ENCODE peak calls at places on chromosomes 13 and 19, in eight cellular contexts. J is astrocyte of the cerebellum; Z is stimulated activated CD8-positive, alpha-beta memory T cell treated with anti-CD3 and anti-CD28 coated beads, Interleukin-2, amount 100 ng/mL, for 48 hours; D is AG08396; Q is stimulated activated naive CD8-positive, alpha-beta T cell treated with anti-CD3 and anti-CD28 coated beads, Interleukin-15, Interleukin-2, amounts not matched to agents 100 U/mL and 50 U/mL, for 24 hours; S is skeletal muscle cell; C is keratinocyte; W is neuronal stem cell. G is an unnamed sample.

GRCh38 chr13:23087884-23088283 is 92.9 kb upstream of the SGCG start:
- DNase-seq in Z (peak), J (no peak), Q (peak), S (no peak), C (no peak), D (peak), W (no peak), G (peak)

GRCh38 chr19:19192910-19193423 is 909 bp downstream of the RFXANK start:
- DNase-seq in J (no peak), Z (no peak), D (no peak), Q (no peak), W (no peak), S (no peak), C (no peak), G (no peak)

GRCh38 chr13:102569488-102569887 is 27.3 kb upstream of the TPP2 start:
- DNase-seq in Q (no peak), J (no peak), C (no peak), Z (no peak), D (peak), S (peak), W (no peak), G (peak)

GRCh38 chr19:32647361-32647760 is 27.6 kb downstream of the ANKRD27 start:
- DNase-seq in W (no peak), Q (no peak), S (no peak), J (no peak), D (no peak), C (no peak), Z (no peak), G (no peak)

GRCh38 chr19:36267061-36267845 is 52.3 kb downstream of the ZNF146 start:
- DNase-seq in Q (no peak), S (no peak), Z (no peak), J (no peak), D (no peak), W (no peak), C (no peak), G (no peak)

GRCh38 chr19:35381318-35381717 is 10.4 kb downstream of the GPR42 start:
- DNase-seq in D (no peak), J (no peak), W (no peak), C (no peak), S (no peak), Z (no peak), Q (no peak), G (no peak)

GRCh38 chr19:6509118-6509971 is 7.2 kb upstream of the TUBB4A start:
- DNase-seq in W (no peak), Q (no peak), Z (no peak), C (no peak), S (no peak), D (no peak), J (no peak), G (no peak)

GRCh38 chr13:35984776-35985453 is 146.3 kb downstream of the DCLK1 start:
- DNase-seq in Q (no peak), W (peak), D (no peak), S (no peak), C (no peak), J (no peak), Z (no peak), G (no peak)

GRCh38 chr19:41430907-41431306 is 3.7 kb upstream of the B3GNT8 start:
- DNase-seq in J (no peak), C (no peak), S (no peak), W (no peak), Q (no peak), D (no peak), Z (no peak), G (no peak)

GRCh38 chr19:5951338-5951861 is 26.5 kb downstream of the RANBP3 start:
- DNase-seq in C (no peak), J (no peak), S (no peak), Z (no peak), W (no peak), D (no peak), Q (no peak), G (no peak)

GRCh38 chr19:2034729-2035589 is 16.1 kb downstream of the MKNK2 start:
- DNase-seq in Z (peak), D (peak), W (no peak), J (no peak), C (no peak), Q (peak), S (no peak), G (peak)

GRCh38 chr19:49920624-49921363 is 8.2 kb upstream of the ATF5 start:
- DNase-seq in S (no peak), J (no peak), Z (no peak), D (no peak), Q (no peak), W (no peak), C (no peak), G (no peak)

GRCh38 chr19:5230730-5231555 is 109.7 kb downstream of the PTPRS start:
- DNase-seq in W (no peak), S (no peak), J (no peak), Q (no peak), Z (no peak), C (no peak), D (no peak), G (no peak)

GRCh38 chr19:40896418-40896796 is 14.4 kb upstream of the CYP2A7 start:
- DNase-seq in W (no peak), C (no peak), S (no peak), J (no peak), Q (no peak), D (no peak), Z (no peak), G (no peak)

GRCh38 chr19:3516675-3517207 is 10.6 kb downstream of the FZR1 start:
- DNase-seq in W (no peak), J (no peak), Q (no peak), S (no peak), C (no peak), D (no peak), Z (no peak), G (no peak)

GRCh38 chr13:74288361-74288911 is 154.2 kb upstream of the KLF12 start:
- DNase-seq in W (peak), C (no peak), Q (peak), J (no peak), Z (no peak), S (no peak), D (peak), G (peak)

GRCh38 chr13:34897220-34897619 is 44.9 kb upstream of the NBEA start:
- DNase-seq in D (no peak), S (no peak), Q (no peak), J (no peak), W (no peak), Z (no peak), C (no peak), G (no peak)

GRCh38 chr19:7772752-7773291 is 9.8 kb downstream of the CLEC4M start:
- DNase-seq in Z (no peak), S (no peak), Q (peak), D (no peak), C (peak), J (no peak), W (no peak), G (peak)

GRCh38 chr13:43953370-43953769 is 73.7 kb downstream of the LACC1 start:
- DNase-seq in W (no peak), Q (no peak), S (no peak), J (no peak), C (no peak), D (no peak), Z (no peak), G (no peak)

GRCh38 chr19:10408511-10409291 is 5.4 kb upstream of the CDC37 start:
- DNase-seq in J (no peak), Q (peak), D (no peak), Z (peak), W (no peak), C (no peak), S (no peak), G (no peak)

GRCh38 chr13:79626924-79627323 is 146.0 kb downstream of the NDFIP2 start:
- DNase-seq in Q (no peak), S (no peak), J (no peak), C (no peak), W (no peak), D (no peak), Z (no peak), G (no peak)

GRCh38 chr13:112651750-112652511 is 37.9 kb upstream of the ATP11A start:
- DNase-seq in S (no peak), D (no peak), Z (no peak), W (no peak), Q (no peak), J (no peak), C (no peak), G (no peak)